ENCODE peak calls at places on chromosome 9, in four cellular contexts. X, O, N and K are unnamed samples.

GRCh38 chr9:6552033-6552737 is 93.3 kb downstream of the GLDC start:
- DNase-seq in N (no peak), X (no peak), O (no peak), K (no peak)

GRCh38 chr9:124188331-124189110 is 69.2 kb upstream of the NEK6 start:
- DNase-seq in X (no peak), N (no peak), O (no peak), K (no peak)

GRCh38 chr9:69222953-69223352 is 48.9 kb downstream of the TJP2 start:
- DNase-seq in O (no peak), X (no peak), N (no peak), K (no peak)

GRCh38 chr9:14687042-14687719 is 6.1 kb downstream of the ZDHHC21 start:
- DNase-seq in O (no peak), N (no peak), X (no peak), K (no peak)

GRCh38 chr9:113463418-113464285 is at the start of gene RGS3:
- DNase-seq in O (peak), N (peak), X (no peak), K (no peak)

GRCh38 chr9:20319241-20319640 is 303.1 kb downstream of the MLLT3 start:
- DNase-seq in O (no peak), X (no peak), N (no peak), K (no peak)

GRCh38 chr9:104091708-104092107 is 2.4 kb upstream of the SMC2 start:
- DNase-seq in O (no peak), N (no peak), X (peak), K (no peak)

GRCh38 chr9:115133649-115134048 is 15.7 kb upstream of the TNC start:
- DNase-seq in N (no peak), X (no peak), O (no peak), K (no peak)

GRCh38 chr9:17938256-17938655 is 359.4 kb downstream of the SH3GL2 start:
- DNase-seq in O (no peak), N (no peak), X (no peak), K (no peak)

GRCh38 chr9:72012642-72013041 is 47.8 kb downstream of the C9orf57 start:
- DNase-seq in O (no peak), N (no peak), X (no peak), K (no peak)

GRCh38 chr9:31612336-31613030 is 772.0 kb upstream of the ACO1 start:
- DNase-seq in X (no peak), N (no peak), O (no peak), K (no peak)

GRCh38 chr9:5642170-5642569 is 13.3 kb downstream of the RIC1 start:
- DNase-seq in N (no peak), O (no peak), X (no peak), K (no peak)

GRCh38 chr9:131008909-131009618 is at the start of gene LAMC3:
- DNase-seq in N (peak), X (no peak), O (no peak), K (no peak)

GRCh38 chr9:8234286-8234819 is 434.8 kb upstream of the DMAC1 start:
- DNase-seq in X (no peak), O (no peak), N (no peak), K (no peak)

GRCh38 chr9:37241340-37241739 is 121.0 kb downstream of the ZCCHC7 start:
- DNase-seq in X (no peak), O (no peak), N (no peak), K (no peak)

GRCh38 chr9:130962418-130963316 is 23.6 kb upstream of the FIBCD1 start:
- DNase-seq in O (no peak), N (peak), X (no peak), K (no peak)

GRCh38 chr9:437066-438015 is 222.7 kb downstream of the DOCK8 start:
- DNase-seq in N (no peak), O (no peak), X (no peak), K (no peak)

GRCh38 chr9:38652044-38652443 is 31.6 kb upstream of the ANKRD18A start:
- DNase-seq in N (no peak), O (no peak), X (no peak), K (no peak)

GRCh38 chr9:19410594-19410993 is 1.8 kb downstream of the ACER2 start:
- DNase-seq in X (no peak), O (no peak), N (no peak), K (no peak)

GRCh38 chr9:114884787-114885452 is 45.5 kb downstream of the TNFSF8 start:
- DNase-seq in O (no peak), X (no peak), N (peak), K (no peak)

GRCh38 chr9:94084314-94084713 is at the start of gene PTPDC1:
- DNase-seq in O (peak), X (no peak), N (no peak), K (no peak)

GRCh38 chr9:126637002-126637849 is 23.5 kb downstream of the LMX1B start:
- DNase-seq in N (no peak), O (no peak), X (no peak), K (peak)

GRCh38 chr9:14578030-14578429 is 115.2 kb downstream of the ZDHHC21 start:
- DNase-seq in N (no peak), O (no peak), X (no peak), K (no peak)

GRCh38 chr9:13992136-13992798 is 321.7 kb downstream of the NFIB start:
- DNase-seq in X (no peak), O (no peak), N (no peak), K (no peak)

GRCh38 chr9:13800776-13801175 is 513.2 kb downstream of the NFIB start:
- DNase-seq in O (no peak), X (no peak), N (no peak), K (no peak)

GRCh38 chr9:98879958-98880300 is 63.8 kb upstream of the COL15A1 start:
- DNase-seq in N (no peak), O (peak), X (no peak), K (no peak)

GRCh38 chr9:841371-842209 is at the start of gene DMRT1:
- DNase-seq in O (no peak), N (no peak), X (no peak), K (no peak)

GRCh38 chr9:131661954-131662621 is 77.8 kb downstream of the RAPGEF1 start:
- DNase-seq in X (no peak), N (no peak), O (no peak), K (no peak)

GRCh38 chr9:83219154-83219923 is 156.4 kb upstream of the RASEF start:
- DNase-seq in O (peak), X (no peak), N (peak), K (no peak)

GRCh38 chr9:89929721-89930480 is 325.1 kb downstream of the GADD45G start:
- DNase-seq in N (no peak), X (peak), O (no peak), K (no peak)

GRCh38 chr9:99720455-99721050 is 101.1 kb upstream of the NR4A3 start:
- DNase-seq in O (no peak), X (peak), N (no peak), K (no peak)

GRCh38 chr9:124260769-124261603 is 3.2 kb downstream of the NEK6 start:
- DNase-seq in X (no peak), N (peak), O (no peak), K (no peak)

GRCh38 chr9:127004946-127005769 is 90.6 kb downstream of the RALGPS1 start:
- DNase-seq in N (no peak), X (peak), O (no peak), K (peak)

DNA sequence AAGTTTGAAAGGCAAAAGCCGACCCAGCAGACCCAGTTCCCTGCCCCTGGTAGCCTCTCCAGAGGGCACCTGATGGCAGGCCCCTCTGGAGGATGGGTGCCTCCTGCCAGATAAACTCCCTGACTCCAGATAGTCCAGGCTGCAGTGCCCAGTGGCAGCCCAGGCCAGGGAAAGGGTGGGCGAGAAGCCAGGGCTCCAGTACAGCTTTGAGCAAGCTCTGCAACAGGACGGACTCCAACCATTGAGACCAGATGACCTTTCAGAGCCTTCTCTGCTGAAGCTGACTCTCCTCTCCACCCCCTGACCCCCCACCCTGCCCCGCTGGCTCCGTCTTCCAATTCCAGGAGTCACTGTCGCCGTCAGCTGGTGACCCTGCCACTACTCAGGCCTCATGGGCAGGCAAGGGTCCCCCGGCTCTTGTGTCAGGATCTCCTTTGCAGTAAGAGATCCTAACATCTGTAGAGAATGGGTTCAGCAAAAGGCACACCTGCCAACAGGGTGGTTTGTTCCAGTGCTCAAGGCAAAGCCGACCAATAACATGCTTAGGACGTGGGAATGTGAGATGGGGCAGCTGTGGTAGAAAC is 15.5 kb upstream of the FCN1 start:
- DNase-seq in X (no peak), N (no peak), O (peak), K (no peak)
- H3K27ac ChIP-seq in X (no peak), N (no peak), O (no peak), K (no peak)

GRCh38 chr9:92467041-92467440 is 15.3 kb downstream of the ASPN start:
- DNase-seq in N (no peak), X (no peak), O (no peak), K (no peak)
- H3K27ac ChIP-seq in N (no peak), X (no peak), O (no peak), K (no peak)

GRCh38 chr9:128885376-128885775 is 3.4 kb downstream of the LRRC8A start:
- DNase-seq in X (no peak), O (no peak), N (no peak), K (no peak)
- H3K27ac ChIP-seq in X (peak), O (peak), N (no peak), K (no peak)

GRCh38 chr9:136973618-136974617 is 3.4 kb upstream of the PTGDS start:
- DNase-seq in O (peak), X (no peak), N (no peak), K (no peak)
- H3K27ac ChIP-seq in O (peak), X (no peak), N (no peak), K (no peak)

GRCh38 chr9:110528645-110529044 is 50.9 kb downstream of the SVEP1 start:
- DNase-seq in O (no peak), X (no peak), N (no peak), K (no peak)
- H3K27ac ChIP-seq in O (no peak), X (no peak), N (no peak), K (no peak)

GRCh38 chr9:86768709-86769108 is 178.6 kb downstream of the GAS1 start:
- DNase-seq in X (no peak), N (no peak), O (no peak), K (no peak)

GRCh38 chr9:86765736-86766410 is 181.4 kb downstream of the GAS1 start:
- DNase-seq in O (no peak), N (no peak), X (no peak), K (no peak)

GRCh38 chr9:86767373-86767772 is 179.9 kb downstream of the GAS1 start:
- DNase-seq in O (no peak), X (no peak), N (no peak), K (no peak)

GRCh38 chr9:86768020-86768419 is 179.3 kb downstream of the GAS1 start:
- DNase-seq in O (no peak), X (no peak), N (no peak), K (no peak)

DNA sequence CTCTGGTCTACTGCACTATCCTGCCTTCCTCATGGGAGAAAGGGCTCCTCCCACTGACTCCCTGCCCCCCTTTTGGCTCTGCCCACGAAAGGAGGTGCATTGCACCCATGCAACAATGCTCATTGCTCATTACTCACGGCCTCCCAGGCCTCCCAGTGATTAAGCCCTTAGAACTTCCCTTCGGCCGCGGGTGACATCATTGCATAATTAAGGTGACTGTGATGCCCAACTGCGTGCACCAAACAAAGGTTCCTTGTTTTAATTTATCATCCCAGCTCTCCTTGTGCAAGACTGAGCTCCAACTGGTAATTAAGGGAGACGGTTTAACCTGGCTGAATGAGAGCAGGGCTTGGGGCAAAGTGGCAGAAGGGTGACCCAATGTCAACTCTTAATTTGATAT is 180.4 kb downstream of the GAS1 start:
- DNase-seq in X (no peak), O (no peak), N (no peak), K (no peak)
- H3K27ac ChIP-seq in X (no peak), O (no peak), N (no peak), K (no peak)

DNA sequence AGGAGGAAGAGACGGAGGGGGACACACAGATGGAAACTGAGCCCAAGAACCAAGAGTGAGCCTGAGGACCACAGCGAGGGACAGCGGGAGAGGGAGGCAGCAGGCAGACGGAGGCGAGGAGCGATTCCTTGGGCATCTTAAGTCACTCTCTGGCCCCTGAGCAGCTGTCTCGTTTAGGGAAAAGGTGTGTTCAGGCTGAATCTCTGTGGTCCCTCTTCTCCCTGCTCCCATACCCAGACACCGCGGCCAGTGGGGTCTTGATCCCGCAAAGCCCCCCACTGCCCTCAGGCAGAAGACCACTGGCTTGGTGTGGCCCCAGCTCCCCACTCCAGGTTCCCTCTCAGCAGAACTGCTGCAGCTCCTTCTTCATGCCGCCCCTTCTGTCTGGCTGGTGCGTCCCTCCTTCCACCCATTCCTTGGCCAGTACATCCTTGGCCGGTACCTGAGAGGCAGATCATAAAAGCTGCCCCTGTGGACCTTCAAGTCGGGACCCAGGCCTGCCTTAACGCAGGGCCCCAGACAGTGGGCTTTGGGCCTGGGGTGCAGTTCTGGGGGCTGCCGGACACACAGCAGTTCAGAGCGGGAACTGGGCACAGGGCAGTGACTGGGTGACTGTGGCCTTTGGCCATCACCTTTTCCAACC is 5.8 kb upstream of the RALGDS start:
- DNase-seq in X (no peak), O (no peak), N (no peak), K (no peak)
- H3K27ac ChIP-seq in X (peak), O (peak), N (no peak), K (peak)

GRCh38 chr9:96854073-96854876 is at the start of gene ZNF782:
- DNase-seq in X (peak), O (peak), N (peak), K (peak)
- H3K27ac ChIP-seq in X (peak), O (peak), N (peak), K (peak)

DNA sequence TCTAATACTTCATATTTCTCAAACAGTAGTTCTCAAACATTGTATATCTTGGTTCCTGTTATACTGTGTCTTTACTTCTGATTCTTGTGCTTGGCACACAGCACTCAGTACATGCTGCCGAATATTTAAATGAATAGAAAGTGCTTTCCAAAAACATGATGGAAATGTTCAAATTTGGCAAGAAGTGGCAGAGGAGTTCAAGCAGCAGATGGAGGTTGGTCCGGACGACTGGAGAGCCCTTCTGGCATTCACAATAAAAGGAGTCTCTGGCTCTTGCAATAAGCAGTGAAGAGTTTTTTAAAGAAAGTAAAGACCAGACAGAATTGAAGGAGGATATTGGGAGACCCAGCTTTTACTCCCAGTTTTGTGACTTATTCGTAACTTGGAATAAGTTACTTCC is 36.3 kb downstream of the TSTD2 start:
- DNase-seq in O (no peak), X (no peak), N (no peak), K (no peak)
- H3K27ac ChIP-seq in O (peak), X (no peak), N (no peak), K (no peak)

GRCh38 chr9:129487658-129488483 is 133.0 kb downstream of the C9orf50 start:
- DNase-seq in N (no peak), O (peak), X (peak), K (no peak)
- H3K27ac ChIP-seq in N (peak), O (peak), X (peak), K (peak)